ENCODE peak calls at places on chromosome 5, in four cellular contexts. One of them, this sample, is unnamed.

GRCh38 chr5:59559323-59559722 is 334.2 kb downstream of the PDE4D start:
- DNase-seq in epithelial cell of proximal tubule: no peak
- DNase-seq in GM06990: no peak
- DNase-seq in tibial artery: no peak
- DNase-seq in this sample: no peak

GRCh38 chr5:180194410-180195345 is 14.3 kb downstream of the RASGEF1C start:
- DNase-seq in epithelial cell of proximal tubule: no peak
- DNase-seq in tibial artery: no peak
- DNase-seq in GM06990: no peak
- DNase-seq in this sample: no peak

GRCh38 chr5:65213921-65214525 is 267.7 kb downstream of the ADAMTS6 start:
- DNase-seq in epithelial cell of proximal tubule: no peak
- DNase-seq in tibial artery: no peak
- DNase-seq in GM06990: no peak
- DNase-seq in this sample: no peak

GRCh38 chr5:65299841-65300240 is 181.9 kb downstream of the ADAMTS6 start:
- DNase-seq in epithelial cell of proximal tubule: no peak
- DNase-seq in tibial artery: no peak
- DNase-seq in GM06990: no peak
- DNase-seq in this sample: no peak

GRCh38 chr5:132179410-132179809 is 48.2 kb downstream of the P4HA2 start:
- DNase-seq in epithelial cell of proximal tubule: no peak
- DNase-seq in tibial artery: no peak
- DNase-seq in GM06990: no peak
- DNase-seq in this sample: no peak

GRCh38 chr5:31413030-31413812 is 118.7 kb downstream of the DROSHA start:
- DNase-seq in tibial artery: no peak
- DNase-seq in GM06990: no peak
- DNase-seq in epithelial cell of proximal tubule: no peak
- DNase-seq in this sample: no peak

GRCh38 chr5:126438871-126439270 is 15.7 kb downstream of the GRAMD2B start:
- DNase-seq in epithelial cell of proximal tubule: no peak
- DNase-seq in GM06990: no peak
- DNase-seq in tibial artery: no peak
- DNase-seq in this sample: no peak

GRCh38 chr5:37838933-37839341 is 904 bp downstream of the GDNF start:
- DNase-seq in epithelial cell of proximal tubule: no peak
- DNase-seq in tibial artery: no peak
- DNase-seq in GM06990: no peak
- DNase-seq in this sample: no peak

GRCh38 chr5:179217956-179218355 is 127.3 kb downstream of the ADAMTS2 start:
- DNase-seq in tibial artery: no peak
- DNase-seq in GM06990: no peak
- DNase-seq in epithelial cell of proximal tubule: no peak
- DNase-seq in this sample: no peak

GRCh38 chr5:135398160-135398854 is 724 bp downstream of the MACROH2A1 start:
- DNase-seq in tibial artery: no peak
- DNase-seq in GM06990: peak; percentile 61
- DNase-seq in epithelial cell of proximal tubule: no peak
- DNase-seq in this sample: no peak

GRCh38 chr5:104412649-104413240 is 850.2 kb upstream of the NUDT12 start:
- DNase-seq in epithelial cell of proximal tubule: no peak
- DNase-seq in tibial artery: no peak
- DNase-seq in GM06990: peak; percentile 1
- DNase-seq in this sample: peak; percentile 3

GRCh38 chr5:178307266-178308045 is 74.9 kb upstream of the PHYKPL start:
- DNase-seq in tibial artery: peak; percentile 43
- DNase-seq in epithelial cell of proximal tubule: no peak
- DNase-seq in GM06990: no peak
- DNase-seq in this sample: no peak

GRCh38 chr5:179297026-179297425 is 48.2 kb downstream of the ADAMTS2 start:
- DNase-seq in tibial artery: peak; percentile 51
- DNase-seq in GM06990: no peak
- DNase-seq in epithelial cell of proximal tubule: no peak
- DNase-seq in this sample: no peak

GRCh38 chr5:144778546-144778945 is 607.9 kb downstream of the KCTD16 start:
- DNase-seq in GM06990: no peak
- DNase-seq in epithelial cell of proximal tubule: no peak
- DNase-seq in tibial artery: no peak
- DNase-seq in this sample: no peak

GRCh38 chr5:172778223-172778814 is 7.3 kb upstream of the DUSP1 start:
- DNase-seq in GM06990: no peak
- DNase-seq in tibial artery: peak; percentile 75
- DNase-seq in epithelial cell of proximal tubule: peak; percentile 72
- DNase-seq in this sample: no peak

GRCh38 chr5:162591724-162592123 is 524.2 kb downstream of the GABRG2 start:
- DNase-seq in tibial artery: no peak
- DNase-seq in epithelial cell of proximal tubule: no peak
- DNase-seq in GM06990: no peak
- DNase-seq in this sample: no peak

GRCh38 chr5:126513703-126514102 is 81.3 kb downstream of the ALDH7A1 start:
- DNase-seq in epithelial cell of proximal tubule: no peak
- DNase-seq in tibial artery: no peak
- DNase-seq in GM06990: no peak
- DNase-seq in this sample: no peak

GRCh38 chr5:134507495-134507894 is 18.0 kb upstream of the JADE2 start:
- DNase-seq in epithelial cell of proximal tubule: no peak
- DNase-seq in tibial artery: peak; percentile 33
- DNase-seq in GM06990: no peak
- DNase-seq in this sample: no peak

GRCh38 chr5:108481355-108481931 is 99.5 kb upstream of the FBXL17 start:
- DNase-seq in GM06990: peak; percentile 13
- DNase-seq in epithelial cell of proximal tubule: peak; percentile 1
- DNase-seq in tibial artery: no peak
- DNase-seq in this sample: no peak

GRCh38 chr5:73796164-73797141 is 170.5 kb downstream of the ARHGEF28 start:
- DNase-seq in tibial artery: no peak
- DNase-seq in epithelial cell of proximal tubule: peak; percentile 97
- DNase-seq in GM06990: peak; percentile 22
- DNase-seq in this sample: peak; percentile 78

GRCh38 chr5:142608094-142608493 is 77.8 kb downstream of the FGF1 start:
- DNase-seq in epithelial cell of proximal tubule: no peak
- DNase-seq in tibial artery: no peak
- DNase-seq in GM06990: no peak
- DNase-seq in this sample: no peak

GRCh38 chr5:125695994-125696679 is 727.1 kb upstream of the GRAMD2B start:
- DNase-seq in tibial artery: no peak
- DNase-seq in GM06990: no peak
- DNase-seq in epithelial cell of proximal tubule: no peak
- DNase-seq in this sample: no peak

GRCh38 chr5:163104496-163104895 is 332.9 kb upstream of the CCNG1 start:
- DNase-seq in tibial artery: no peak
- DNase-seq in epithelial cell of proximal tubule: no peak
- DNase-seq in GM06990: no peak
- DNase-seq in this sample: no peak

DNA sequence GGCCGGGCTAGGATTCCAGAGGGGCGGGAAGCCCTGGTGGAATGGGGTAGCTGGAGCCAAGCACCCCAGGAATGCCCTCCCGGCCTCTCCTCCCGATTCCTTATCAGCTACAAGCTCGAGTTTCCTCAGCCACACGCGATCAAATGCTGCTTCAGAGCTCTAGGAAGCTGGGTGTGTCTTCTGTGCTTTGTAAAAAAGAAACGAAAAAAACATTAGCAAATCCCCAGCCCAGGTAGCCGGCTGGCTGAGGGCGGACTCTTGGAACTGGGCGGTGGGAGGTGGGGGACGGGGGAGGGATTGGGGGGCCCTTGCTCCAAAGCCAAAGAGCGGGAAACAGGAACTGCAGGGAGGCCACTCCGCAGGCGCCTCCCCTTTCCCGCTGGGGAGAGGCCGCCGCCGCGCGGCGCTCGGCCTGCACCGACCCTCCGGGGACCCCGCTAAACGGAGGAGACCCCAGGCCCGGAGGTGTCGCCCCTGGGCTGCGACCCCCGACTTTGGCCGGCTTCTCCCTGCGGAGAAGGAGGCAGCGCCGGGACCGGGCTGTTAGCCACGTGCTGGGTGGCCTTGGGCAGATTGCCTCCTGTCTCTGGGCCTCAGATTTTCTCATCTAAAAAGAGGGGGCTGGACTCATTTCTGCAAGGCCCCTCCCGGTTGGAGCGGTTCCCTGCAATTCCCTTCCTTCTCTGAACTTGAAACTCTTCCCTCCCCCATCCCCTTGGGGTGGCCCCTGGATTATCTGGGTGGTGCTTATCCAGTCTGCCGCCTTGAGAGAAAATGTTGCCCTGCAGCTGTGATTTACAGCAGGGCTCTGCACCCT is 40.9 kb upstream of the FABP6 start:
- DNase-seq in epithelial cell of proximal tubule: no peak
- DNase-seq in tibial artery: peak; percentile 67
- DNase-seq in GM06990: no peak
- DNase-seq in this sample: peak; percentile 76
- H3K4me3 ChIP-seq in epithelial cell of proximal tubule: peak overlapping the region; percentile 57
- H3K4me3 ChIP-seq in tibial artery: peak overlapping the region; percentile 65
- H3K4me3 ChIP-seq in GM06990: no peak overlapping the region
- H3K4me3 ChIP-seq in this sample: peak overlapping the region; percentile 30

GRCh38 chr5:15463231-15463630 is 36.7 kb upstream of the FBXL7 start:
- DNase-seq in epithelial cell of proximal tubule: no peak
- DNase-seq in tibial artery: no peak
- DNase-seq in GM06990: no peak
- DNase-seq in this sample: no peak
- TF ChIP-seq CTCF in epithelial cell of proximal tubule: peak; percentile 55
- TF ChIP-seq CTCF in tibial artery: peak; percentile 24
- TF ChIP-seq CTCF in GM06990: no peak
- TF ChIP-seq CTCF in this sample: peak; percentile 65

GRCh38 chr5:170863646-170864045 is 1.8 kb downstream of the RANBP17 start:
- DNase-seq in tibial artery: no peak
- DNase-seq in GM06990: no peak
- DNase-seq in epithelial cell of proximal tubule: no peak
- DNase-seq in this sample: peak; percentile 52
- H3K4me3 ChIP-seq in tibial artery: no peak overlapping the region
- H3K4me3 ChIP-seq in GM06990: no peak overlapping the region
- H3K4me3 ChIP-seq in epithelial cell of proximal tubule: no peak overlapping the region
- H3K4me3 ChIP-seq in this sample: no peak overlapping the region

GRCh38 chr5:6634788-6635430 is 1.7 kb downstream of the SRD5A1 start:
- DNase-seq in epithelial cell of proximal tubule: no peak
- DNase-seq in tibial artery: no peak
- DNase-seq in GM06990: no peak
- DNase-seq in this sample: no peak

GRCh38 chr5:6632324-6632930 is 417 bp downstream of the NSUN2 start:
- DNase-seq in tibial artery: peak; percentile 69
- DNase-seq in GM06990: no peak
- DNase-seq in epithelial cell of proximal tubule: no peak
- DNase-seq in this sample: no peak

GRCh38 chr5:6634327-6634713 is 1.1 kb downstream of the SRD5A1 start:
- DNase-seq in tibial artery: no peak
- DNase-seq in epithelial cell of proximal tubule: no peak
- DNase-seq in GM06990: peak; percentile 12
- DNase-seq in this sample: no peak

GRCh38 chr5:6632931-6633468 is at the start of the genes NSUN2 and SRD5A1:
- DNase-seq in tibial artery: peak; percentile 93
- DNase-seq in epithelial cell of proximal tubule: peak; percentile 42
- DNase-seq in GM06990: peak; percentile 96
- DNase-seq in this sample: peak; percentile 54

GRCh38 chr5:6633469-6634326 is 458 bp downstream of the SRD5A1 start:
- DNase-seq in GM06990: no peak
- DNase-seq in epithelial cell of proximal tubule: no peak
- DNase-seq in tibial artery: peak; percentile 69
- DNase-seq in this sample: no peak
- TF ChIP-seq CTCF in GM06990: no peak
- TF ChIP-seq CTCF in epithelial cell of proximal tubule: no peak
- TF ChIP-seq CTCF in tibial artery: peak; percentile 10
- TF ChIP-seq CTCF in this sample: no peak